ENCODE peak calls at places on chromosome 17, in five cellular contexts. One of them, this sample, is unnamed. For H3K36me3, the result is how much of the 10 kb centered on the place peaks cover.

GRCh38 chr17:75695830-75696271 is 25.4 kb upstream of the ITGB4 start:
- DNase-seq in GM23338: no peak
- DNase-seq in CD8-positive, alpha-beta T cell: no peak
- DNase-seq in bronchial epithelial cell: no peak
- DNase-seq in GM23248: no peak
- DNase-seq in this sample: no peak

GRCh38 chr17:4010754-4011153 is 46.5 kb upstream of the ATP2A3 start:
- DNase-seq in GM23338: no peak
- DNase-seq in CD8-positive, alpha-beta T cell: no peak
- DNase-seq in bronchial epithelial cell: no peak
- DNase-seq in GM23248: no peak
- DNase-seq in this sample: no peak

GRCh38 chr17:66378296-66378695 is 75.9 kb downstream of the PRKCA start:
- DNase-seq in GM23338: no peak
- DNase-seq in CD8-positive, alpha-beta T cell: no peak
- DNase-seq in bronchial epithelial cell: no peak
- DNase-seq in GM23248: no peak
- DNase-seq in this sample: no peak

GRCh38 chr17:42241871-42242270 is 34.3 kb downstream of the STAT5B start:
- DNase-seq in GM23338: no peak
- DNase-seq in CD8-positive, alpha-beta T cell: no peak
- DNase-seq in bronchial epithelial cell: no peak
- DNase-seq in GM23248: no peak
- DNase-seq in this sample: no peak

GRCh38 chr17:52105601-52106000 is 52.9 kb downstream of the CA10 start:
- DNase-seq in GM23338: no peak
- DNase-seq in CD8-positive, alpha-beta T cell: no peak
- DNase-seq in bronchial epithelial cell: peak
- DNase-seq in GM23248: peak
- DNase-seq in this sample: peak

GRCh38 chr17:41917957-41918391 is 777 bp downstream of the ACLY start:
- DNase-seq in GM23338: peak
- DNase-seq in CD8-positive, alpha-beta T cell: peak
- DNase-seq in bronchial epithelial cell: no peak
- DNase-seq in GM23248: peak
- DNase-seq in this sample: peak

GRCh38 chr17:7561028-7561575 is 617 bp upstream of the SENP3 start:
- DNase-seq in GM23338: peak
- DNase-seq in CD8-positive, alpha-beta T cell: peak
- DNase-seq in bronchial epithelial cell: peak
- DNase-seq in GM23248: peak
- DNase-seq in this sample: peak

GRCh38 chr17:2796164-2797140 is at the start of gene RAP1GAP2:
- DNase-seq in GM23338: no peak
- DNase-seq in CD8-positive, alpha-beta T cell: peak
- DNase-seq in bronchial epithelial cell: no peak
- DNase-seq in GM23248: no peak
- DNase-seq in this sample: no peak

GRCh38 chr17:44360826-44361225 is 2.8 kb downstream of the FAM171A2 start:
- DNase-seq in GM23338: peak
- DNase-seq in CD8-positive, alpha-beta T cell: no peak
- DNase-seq in bronchial epithelial cell: no peak
- DNase-seq in GM23248: peak
- DNase-seq in this sample: no peak

GRCh38 chr17:17051791-17052461 is 9.7 kb downstream of the MPRIP start:
- DNase-seq in GM23338: no peak
- DNase-seq in CD8-positive, alpha-beta T cell: no peak
- DNase-seq in bronchial epithelial cell: no peak
- DNase-seq in GM23248: peak
- DNase-seq in this sample: no peak

GRCh38 chr17:74042744-74043486 is 160.6 kb upstream of the RPL38 start:
- DNase-seq in GM23338: no peak
- DNase-seq in CD8-positive, alpha-beta T cell: no peak
- DNase-seq in bronchial epithelial cell: peak
- DNase-seq in GM23248: peak
- DNase-seq in this sample: peak

GRCh38 chr17:78359216-78359935 is 501 bp downstream of the SOCS3 start:
- DNase-seq in GM23338: peak
- DNase-seq in CD8-positive, alpha-beta T cell: peak
- DNase-seq in bronchial epithelial cell: no peak
- DNase-seq in GM23248: peak
- DNase-seq in this sample: no peak

GRCh38 chr17:74012465-74012864 is 191.0 kb upstream of the RPL38 start:
- DNase-seq in GM23338: no peak
- DNase-seq in CD8-positive, alpha-beta T cell: peak
- DNase-seq in bronchial epithelial cell: no peak
- DNase-seq in GM23248: no peak
- DNase-seq in this sample: no peak

GRCh38 chr17:77354721-77355455 is 214.1 kb downstream of the SEC14L1 start:
- DNase-seq in GM23338: no peak
- DNase-seq in CD8-positive, alpha-beta T cell: no peak
- DNase-seq in bronchial epithelial cell: peak
- DNase-seq in GM23248: peak
- DNase-seq in this sample: peak

GRCh38 chr17:67359960-67360817 is 6.2 kb downstream of the PSMD12 start:
- DNase-seq in GM23338: peak
- DNase-seq in CD8-positive, alpha-beta T cell: peak
- DNase-seq in bronchial epithelial cell: no peak
- DNase-seq in GM23248: peak
- DNase-seq in this sample: no peak

GRCh38 chr17:79721993-79722671 is 8.6 kb upstream of the ENPP7 start:
- DNase-seq in GM23338: peak
- DNase-seq in CD8-positive, alpha-beta T cell: no peak
- DNase-seq in bronchial epithelial cell: no peak
- DNase-seq in GM23248: peak
- DNase-seq in this sample: no peak

GRCh38 chr17:973053-973452 is 6.5 kb downstream of the NXN start:
- DNase-seq in GM23338: peak
- DNase-seq in CD8-positive, alpha-beta T cell: no peak
- DNase-seq in bronchial epithelial cell: peak
- DNase-seq in GM23248: no peak
- DNase-seq in this sample: peak

GRCh38 chr17:4648741-4649140 is 7.3 kb upstream of the ALOX15 start:
- DNase-seq in GM23338: no peak
- DNase-seq in CD8-positive, alpha-beta T cell: no peak
- DNase-seq in bronchial epithelial cell: no peak
- DNase-seq in GM23248: no peak
- DNase-seq in this sample: no peak

GRCh38 chr17:74713199-74713755 is 554 bp upstream of the CD300LF start:
- DNase-seq in GM23338: no peak
- DNase-seq in CD8-positive, alpha-beta T cell: no peak
- DNase-seq in bronchial epithelial cell: no peak
- DNase-seq in GM23248: no peak
- DNase-seq in this sample: no peak

GRCh38 chr17:49404371-49404770 is 10.3 kb downstream of the PHB1 start:
- DNase-seq in GM23338: no peak
- DNase-seq in CD8-positive, alpha-beta T cell: peak
- DNase-seq in bronchial epithelial cell: no peak
- DNase-seq in GM23248: no peak
- DNase-seq in this sample: no peak
- H3K36me3 ChIP-seq in GM23338: under half
- H3K36me3 ChIP-seq in CD8-positive, alpha-beta T cell: under half
- H3K36me3 ChIP-seq in bronchial epithelial cell: under half
- H3K36me3 ChIP-seq in GM23248: under half
- H3K36me3 ChIP-seq in this sample: under half

GRCh38 chr17:28755486-28755885 is 11.7 kb downstream of the TRAF4 start:
- DNase-seq in GM23338: no peak
- DNase-seq in CD8-positive, alpha-beta T cell: no peak
- DNase-seq in bronchial epithelial cell: no peak
- DNase-seq in GM23248: no peak
- DNase-seq in this sample: no peak
- H3K36me3 ChIP-seq in GM23338: under half
- H3K36me3 ChIP-seq in CD8-positive, alpha-beta T cell: under half
- H3K36me3 ChIP-seq in bronchial epithelial cell: under half
- H3K36me3 ChIP-seq in GM23248: under half
- H3K36me3 ChIP-seq in this sample: under half

GRCh38 chr17:81431545-81432482 is 36.6 kb downstream of the BAHCC1 start:
- DNase-seq in GM23338: no peak
- DNase-seq in CD8-positive, alpha-beta T cell: no peak
- DNase-seq in bronchial epithelial cell: no peak
- DNase-seq in GM23248: no peak
- DNase-seq in this sample: no peak
- H3K36me3 ChIP-seq in GM23338: under half
- H3K36me3 ChIP-seq in CD8-positive, alpha-beta T cell: under half
- H3K36me3 ChIP-seq in bronchial epithelial cell: under half
- H3K36me3 ChIP-seq in GM23248: under half
- H3K36me3 ChIP-seq in this sample: under half

GRCh38 chr17:50430731-50431130 is 4.7 kb downstream of the ACSF2 start:
- DNase-seq in GM23338: no peak
- DNase-seq in CD8-positive, alpha-beta T cell: no peak
- DNase-seq in bronchial epithelial cell: no peak
- DNase-seq in GM23248: no peak
- DNase-seq in this sample: no peak
- H3K36me3 ChIP-seq in GM23338: under half
- H3K36me3 ChIP-seq in CD8-positive, alpha-beta T cell: under half
- H3K36me3 ChIP-seq in bronchial epithelial cell: under half
- H3K36me3 ChIP-seq in GM23248: under half
- H3K36me3 ChIP-seq in this sample: under half

GRCh38 chr17:48066192-48066591 is 18.0 kb downstream of the NFE2L1 start:
- DNase-seq in GM23338: no peak
- DNase-seq in CD8-positive, alpha-beta T cell: no peak
- DNase-seq in bronchial epithelial cell: no peak
- DNase-seq in GM23248: no peak
- DNase-seq in this sample: no peak

GRCh38 chr17:48066656-48067055 is 18.5 kb downstream of the NFE2L1 start:
- DNase-seq in GM23338: peak
- DNase-seq in CD8-positive, alpha-beta T cell: no peak
- DNase-seq in bronchial epithelial cell: no peak
- DNase-seq in GM23248: peak
- DNase-seq in this sample: no peak

GRCh38 chr17:48067245-48067644 is 19.1 kb downstream of the NFE2L1 start:
- DNase-seq in GM23338: no peak
- DNase-seq in CD8-positive, alpha-beta T cell: no peak
- DNase-seq in bronchial epithelial cell: no peak
- DNase-seq in GM23248: no peak
- DNase-seq in this sample: no peak

GRCh38 chr17:48070195-48070594 is 22.0 kb downstream of the NFE2L1 start:
- DNase-seq in GM23338: no peak
- DNase-seq in CD8-positive, alpha-beta T cell: no peak
- DNase-seq in bronchial epithelial cell: no peak
- DNase-seq in GM23248: no peak
- DNase-seq in this sample: no peak

GRCh38 chr17:48068491-48068961 is 20.4 kb downstream of the NFE2L1 start:
- DNase-seq in GM23338: peak
- DNase-seq in CD8-positive, alpha-beta T cell: no peak
- DNase-seq in bronchial epithelial cell: no peak
- DNase-seq in GM23248: peak
- DNase-seq in this sample: no peak
- H3K36me3 ChIP-seq in GM23338: under half
- H3K36me3 ChIP-seq in CD8-positive, alpha-beta T cell: under half
- H3K36me3 ChIP-seq in bronchial epithelial cell: under half
- H3K36me3 ChIP-seq in GM23248: under half
- H3K36me3 ChIP-seq in this sample: under half